ENCODE peak calls at places on chromosomes 3 and 15, in four cellular contexts. K, A, C and I are unnamed samples.
A peak's percentile ranks its signal among the peaks of the same experiment; 100 is the strongest.

GRCh38 chr15:70269991-70270751 is 172.5 kb upstream of the TLE3 start:
- DNase-seq in A (no peak), K (peak; percentile 80), C (no peak), I (no peak)

GRCh38 chr3:178971614-178972013 is 100.0 kb downstream of the ZMAT3 start:
- DNase-seq in C (no peak), A (peak; percentile 18), K (no peak), I (peak; percentile 33)

GRCh38 chr3:42159706-42160472 is 68.7 kb downstream of the TRAK1 start:
- DNase-seq in K (peak; percentile 78), A (no peak), C (peak; percentile 86), I (peak; percentile 60)

GRCh38 chr3:55000546-55000945 is 72.7 kb upstream of the LRTM1 start:
- DNase-seq in A (peak; percentile 93), C (no peak), K (no peak), I (no peak)

GRCh38 chr3:113495035-113495434 is 19.9 kb downstream of the SPICE1 start:
- DNase-seq in K (no peak), C (no peak), A (peak; percentile 44), I (peak; percentile 23)

GRCh38 chr3:72997421-72997961 is 880 bp downstream of the PPP4R2 start:
- DNase-seq in C (no peak), A (peak; percentile 64), K (peak; percentile 32), I (peak; percentile 29)

GRCh38 chr3:162489853-162490252 is 993.2 kb downstream of the OTOL1 start:
- DNase-seq in A (no peak), K (no peak), C (no peak), I (no peak)

GRCh38 chr15:97791824-97792792 is 168.4 kb upstream of the ARRDC4 start:
- DNase-seq in K (no peak), C (no peak), A (no peak), I (peak; percentile 70)

GRCh38 chr3:36928220-36928619 is 16.6 kb downstream of the TRANK1 start:
- DNase-seq in C (no peak), K (no peak), A (no peak), I (no peak)

GRCh38 chr15:47670365-47670764 is 46.9 kb upstream of the SEMA6D start:
- DNase-seq in C (no peak), A (no peak), K (no peak), I (no peak)

GRCh38 chr3:8500966-8501365 is 657 bp upstream of the LMCD1 start:
- DNase-seq in C (no peak), K (no peak), A (no peak), I (no peak)
- H3K4me1 ChIP-seq in C (peaks cover 50% of the 10 kb centered on the region), K (peaks cover 19% of the 10 kb centered on the region), A (peaks cover 19% of the 10 kb centered on the region), I (peaks cover 3% of the 10 kb centered on the region)

DNA sequence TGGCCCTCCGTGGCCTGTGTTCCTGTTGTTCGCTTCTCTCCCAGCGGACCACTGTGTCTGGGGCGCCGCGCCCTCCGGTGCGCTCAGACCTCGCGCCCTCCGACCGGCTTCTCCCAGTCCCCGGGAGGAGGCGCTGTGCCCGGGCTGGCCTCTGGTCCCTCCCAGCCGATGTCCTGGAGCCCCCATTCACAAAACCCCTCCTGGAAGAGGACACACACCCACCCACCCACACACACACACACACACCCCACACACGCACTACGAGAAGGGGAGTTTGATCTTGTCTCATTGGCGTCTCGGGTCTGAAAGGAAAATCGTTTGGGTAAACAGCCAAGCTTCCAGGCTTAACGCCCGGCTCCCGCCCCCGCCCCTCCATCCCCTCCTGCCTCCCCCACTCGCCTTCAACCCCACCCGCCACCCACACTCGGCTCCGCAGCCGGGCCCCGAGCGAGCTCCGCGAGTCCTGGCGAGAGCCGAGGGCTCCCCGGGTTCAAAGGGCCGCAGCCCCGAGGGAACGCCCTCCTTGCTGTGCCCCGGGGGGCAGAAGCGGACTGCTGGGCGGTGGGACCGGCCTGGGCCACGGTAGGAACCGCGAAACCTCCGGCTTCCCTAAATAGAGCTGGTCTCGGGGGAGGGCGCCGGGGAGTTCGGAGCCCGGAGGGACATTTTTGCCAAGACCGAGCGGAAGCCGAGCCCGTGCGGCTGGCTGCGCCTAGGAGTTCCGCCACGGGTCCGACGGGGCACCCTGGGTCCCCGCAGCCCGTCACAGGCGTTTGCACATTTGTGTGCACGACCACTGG is 23.6 kb downstream of the NR2F2 start:
- DNase-seq in A (peak; percentile 60), C (peak; percentile 68), K (peak; percentile 88), I (peak; percentile 20)
- H3K27me3 ChIP-seq in A (no peaks in the 10 kb centered on the region), C (no peaks in the 10 kb centered on the region), K (no peaks in the 10 kb centered on the region), I (peaks cover 21% of the 10 kb centered on the region)

GRCh38 chr15:62904041-62904440 is 138.5 kb upstream of the TPM1 start:
- DNase-seq in C (no peak), K (no peak), A (no peak), I (no peak)
- H3K4me1 ChIP-seq in C (peaks cover 13% of the 10 kb centered on the region), K (peaks cover 7% of the 10 kb centered on the region), A (no peaks in the 10 kb centered on the region), I (no peaks in the 10 kb centered on the region)

DNA sequence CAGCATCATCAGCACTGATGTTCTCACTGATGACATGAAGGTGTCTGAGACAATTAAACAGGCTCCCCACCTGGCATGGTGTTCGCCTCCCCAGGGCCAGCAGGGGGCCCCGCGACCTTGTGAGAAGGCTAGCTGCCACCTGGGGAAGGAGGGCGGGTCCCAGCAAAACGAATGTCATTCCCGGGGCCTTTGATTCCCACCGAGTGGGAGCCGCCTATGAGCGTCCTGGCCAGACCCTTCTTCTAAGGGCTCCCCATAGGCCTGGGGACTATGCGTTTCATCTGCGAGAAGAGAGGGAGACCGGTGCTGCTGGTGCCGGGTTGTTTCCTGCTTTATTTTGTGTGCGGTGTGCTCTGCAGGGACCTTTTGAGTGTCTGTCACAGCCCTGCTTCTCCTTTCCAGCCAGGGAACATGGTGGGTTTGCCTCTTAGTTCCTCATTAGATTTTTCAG is 20.5 kb upstream of the MINDY4B start:
- DNase-seq in C (peak; percentile 61), A (peak; percentile 4), K (peak; percentile 54), I (peak; percentile 30)
- H3K27me3 ChIP-seq in C (no peaks in the 10 kb centered on the region), A (peaks cover 29% of the 10 kb centered on the region), K (no peaks in the 10 kb centered on the region), I (peaks cover 47% of the 10 kb centered on the region)

DNA sequence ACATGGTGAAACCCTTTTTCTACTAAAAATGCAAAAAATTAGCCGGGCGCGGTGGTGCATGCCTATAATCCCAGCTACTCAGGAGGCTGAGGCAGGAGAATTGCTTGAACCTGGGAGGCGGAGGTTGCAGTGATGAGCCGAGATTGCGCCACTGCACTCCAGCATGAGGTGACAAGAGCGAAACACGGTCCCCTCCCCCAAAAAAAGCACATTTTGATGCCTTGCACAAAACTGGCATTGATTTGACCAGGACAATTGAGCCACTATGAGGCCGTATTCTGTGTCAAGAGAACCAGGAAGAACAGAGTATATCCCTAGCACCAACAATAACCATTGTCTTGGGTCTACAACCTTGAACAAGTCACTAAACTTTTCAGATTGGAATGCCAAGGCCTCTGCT is 50.6 kb downstream of the SH3BP5 start:
- DNase-seq in A (no peak), K (no peak), C (no peak), I (no peak)
- H3K4me1 ChIP-seq in A (peaks cover under 1% of the 10 kb centered on the region), K (peaks cover 6% of the 10 kb centered on the region), C (no peaks in the 10 kb centered on the region), I (no peaks in the 10 kb centered on the region)

GRCh38 chr3:116413319-116413718 is 32.0 kb downstream of the LSAMP start:
- DNase-seq in C (no peak), K (no peak), A (no peak), I (no peak)

DNA sequence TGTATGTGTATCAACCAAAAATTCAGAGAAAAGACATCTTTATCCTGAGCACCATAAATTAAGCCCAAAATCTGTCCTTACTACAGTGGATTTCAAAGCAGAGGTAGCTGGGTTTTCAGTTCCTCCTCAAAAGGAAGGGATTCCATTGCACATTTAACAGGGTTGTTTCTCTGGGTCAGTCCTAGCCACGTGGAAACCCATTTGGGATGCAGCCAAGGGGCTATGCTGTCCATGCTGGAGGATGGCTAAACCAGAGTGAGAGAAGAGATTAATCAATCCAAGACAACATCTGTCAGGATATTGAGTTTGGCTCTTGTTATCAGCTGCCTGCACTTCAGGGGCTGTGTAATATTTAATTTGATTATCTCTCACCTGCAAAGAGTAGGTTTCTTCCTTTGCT is 28.1 kb downstream of the LSAMP start:
- DNase-seq in A (no peak), C (no peak), K (no peak), I (no peak)
- H3K27me3 ChIP-seq in A (no peaks in the 10 kb centered on the region), C (no peaks in the 10 kb centered on the region), K (no peaks in the 10 kb centered on the region), I (no peaks in the 10 kb centered on the region)

DNA sequence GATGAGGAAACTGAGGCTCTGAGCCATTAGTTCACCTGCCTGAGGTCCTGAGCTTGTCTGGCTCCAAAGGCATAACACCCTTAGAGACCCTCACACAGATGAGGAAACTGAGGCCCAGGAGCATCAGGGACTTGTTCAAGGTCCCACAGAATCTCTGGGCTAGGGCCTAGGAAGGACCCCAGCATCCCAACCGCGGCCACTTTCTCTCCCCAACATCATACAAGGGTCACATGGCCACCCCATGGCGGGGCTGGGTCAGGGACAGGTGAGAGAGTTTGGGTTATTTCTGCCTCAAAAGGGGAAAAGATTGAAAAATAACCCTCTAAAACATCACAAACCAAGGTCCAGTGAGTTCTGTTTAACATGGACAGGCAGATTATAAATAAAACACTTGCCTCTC is 6.7 kb downstream of the LINGO1 start:
- DNase-seq in K (peak; percentile 29), C (no peak), A (no peak), I (no peak)
- H3K4me1 ChIP-seq in K (no peaks in the 10 kb centered on the region), C (peaks cover 12% of the 10 kb centered on the region), A (no peaks in the 10 kb centered on the region), I (no peaks in the 10 kb centered on the region)

DNA sequence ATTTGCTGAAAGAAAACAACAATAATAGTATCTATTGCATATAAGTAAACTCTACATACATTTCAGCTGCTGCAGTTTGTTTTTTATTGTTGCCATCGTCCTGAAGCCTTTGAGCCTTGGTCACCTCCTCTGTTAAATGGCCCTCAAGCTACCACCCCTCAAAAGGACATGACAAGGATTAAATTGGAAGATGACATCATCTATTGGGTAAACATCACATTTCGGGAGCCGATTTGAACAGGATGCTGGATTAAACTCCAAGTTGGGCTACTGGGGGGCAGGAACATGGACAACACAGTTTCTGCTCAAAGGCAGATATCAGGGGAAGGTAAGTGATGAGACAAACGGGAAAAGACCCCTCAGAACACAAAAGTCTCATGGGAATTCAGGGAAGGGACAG is 92.3 kb upstream of the ATP2B2 start:
- DNase-seq in K (no peak), A (no peak), C (no peak), I (no peak)
- H3K27me3 ChIP-seq in K (no peaks in the 10 kb centered on the region), A (no peaks in the 10 kb centered on the region), C (no peaks in the 10 kb centered on the region), I (peaks cover 5% of the 10 kb centered on the region)

GRCh38 chr3:59240856-59241255 is 191.0 kb upstream of the CFAP20DC start:
- DNase-seq in K (no peak), C (no peak), A (peak; percentile 43), I (no peak)
- H3K4me1 ChIP-seq in K (no peaks in the 10 kb centered on the region), C (peaks cover 8% of the 10 kb centered on the region), A (peaks cover 14% of the 10 kb centered on the region), I (peaks cover 15% of the 10 kb centered on the region)

DNA sequence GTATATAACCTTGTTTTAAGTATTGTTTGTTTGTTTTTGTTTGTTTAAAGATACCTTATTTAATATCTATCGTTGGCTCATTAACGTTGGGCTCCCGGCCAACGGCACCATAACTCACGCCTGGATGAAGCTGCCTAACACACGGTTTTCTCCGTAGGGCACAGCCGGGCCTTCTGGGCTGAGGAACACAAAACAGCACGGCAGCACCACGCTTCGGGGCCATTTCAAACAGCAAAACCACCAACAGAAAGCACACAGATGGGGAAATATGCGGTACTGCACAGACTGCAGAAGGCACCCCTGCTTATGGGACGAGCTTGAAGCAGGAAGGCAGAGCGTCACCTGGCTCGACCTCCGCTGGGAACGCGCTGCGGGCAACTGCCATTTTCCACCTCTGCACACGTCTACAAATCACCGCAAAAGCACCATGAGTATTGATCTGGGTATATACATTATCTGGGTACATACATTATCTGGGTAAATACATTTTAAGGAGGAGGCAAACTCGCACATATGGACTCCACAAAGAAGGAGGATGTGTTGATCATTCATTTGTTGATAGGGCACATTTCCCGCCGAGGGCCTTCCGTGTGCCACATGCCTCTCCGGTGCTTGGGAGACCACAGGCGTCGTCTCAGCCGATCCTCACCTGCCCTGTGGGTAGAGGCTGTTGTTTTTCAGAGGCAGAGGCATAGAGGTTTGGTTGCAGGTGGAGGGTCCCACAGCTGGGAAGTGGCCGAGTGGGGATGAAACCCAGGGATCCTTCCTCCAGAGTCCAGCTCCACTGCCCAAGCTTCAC is 123.7 kb upstream of the ATP2B2 start:
- DNase-seq in A (no peak), C (no peak), K (no peak), I (no peak)
- H3K27me3 ChIP-seq in A (peaks cover 1% of the 10 kb centered on the region), C (no peaks in the 10 kb centered on the region), K (no peaks in the 10 kb centered on the region), I (peaks cover 24% of the 10 kb centered on the region)